ENCODE peak calls at places on chromosomes 2 and 18, in eight cellular contexts. X is lower lobe of right lung, I is mucosa of descending colon, V is brain microvascular endothelial cell, A is fibroblast of pulmonary artery, W is cardiac fibroblast, M is right lobe of liver, O is heart left ventricle. H is an unnamed sample.

GRCh38 chr2:162712598-162712997 is 126.0 kb downstream of the KCNH7 start:
- DNase-seq in X (no peak), I (no peak), V (no peak), A (no peak), W (no peak), M (no peak), O (no peak), H (no peak)

GRCh38 chr2:10223471-10223870 is 79.2 kb upstream of the HPCAL1 start:
- DNase-seq in X (peak), I (peak), V (no peak), A (no peak), W (no peak), M (no peak), O (no peak), H (no peak)

GRCh38 chr18:69469444-69469919 is 68.8 kb downstream of the DOK6 start:
- DNase-seq in X (no peak), I (no peak), V (no peak), A (no peak), W (no peak), M (no peak), O (no peak), H (peak)

GRCh38 chr2:25664531-25665307 is 8.7 kb downstream of the DTNB start:
- DNase-seq in X (peak), I (no peak), V (peak), A (peak), W (peak), M (peak), O (peak), H (peak)

GRCh38 chr2:41267929-41268659 is 779.7 kb upstream of the PKDCC start:
- DNase-seq in X (no peak), I (no peak), V (no peak), A (no peak), W (no peak), M (no peak), O (no peak), H (no peak)

GRCh38 chr2:151302879-151303278 is 13.4 kb upstream of the NMI start:
- DNase-seq in X (no peak), I (no peak), V (peak), A (peak), W (peak), M (no peak), O (no peak), H (no peak)

GRCh38 chr2:29213871-29214341 is 98.7 kb downstream of the CLIP4 start:
- DNase-seq in X (no peak), I (no peak), V (no peak), A (no peak), W (no peak), M (no peak), O (no peak), H (no peak)

GRCh38 chr2:200578778-200579177 is 7.0 kb upstream of the AOX1 start:
- DNase-seq in X (no peak), I (no peak), V (peak), A (peak), W (peak), M (no peak), O (no peak), H (no peak)

GRCh38 chr2:29527947-29528346 is 393.4 kb downstream of the ALK start:
- DNase-seq in X (no peak), I (no peak), V (peak), A (peak), W (peak), M (no peak), O (no peak), H (no peak)

GRCh38 chr2:235951980-235952379 is 216.2 kb downstream of the GBX2 start:
- DNase-seq in X (no peak), I (no peak), V (peak), A (no peak), W (no peak), M (no peak), O (no peak), H (no peak)

GRCh38 chr2:215476424-215476823 is 40.6 kb upstream of the FN1 start:
- DNase-seq in X (no peak), I (no peak), V (no peak), A (no peak), W (no peak), M (no peak), O (no peak), H (no peak)

GRCh38 chr18:13562494-13563029 is 163.8 kb downstream of the FAM210A start:
- DNase-seq in X (peak), I (no peak), V (no peak), A (no peak), W (no peak), M (no peak), O (no peak), H (no peak)

GRCh38 chr18:33577688-33578370 is at the start of gene ASXL3:
- DNase-seq in X (peak), I (peak), V (no peak), A (peak), W (peak), M (peak), O (peak), H (no peak)

GRCh38 chr2:232444409-232445148 is 11.4 kb upstream of the ALPI start:
- DNase-seq in X (peak), I (no peak), V (peak), A (peak), W (peak), M (no peak), O (no peak), H (peak)

GRCh38 chr2:31349684-31350083 is 64.9 kb downstream of the XDH start:
- DNase-seq in X (no peak), I (no peak), V (no peak), A (no peak), W (no peak), M (no peak), O (no peak), H (no peak)

GRCh38 chr2:11203480-11203879 is 48.2 kb downstream of the SLC66A3 start:
- DNase-seq in X (no peak), I (no peak), V (no peak), A (peak), W (peak), M (no peak), O (no peak), H (no peak)

GRCh38 chr2:239819091-239819973 is 205.8 kb downstream of the NDUFA10 start:
- DNase-seq in X (no peak), I (no peak), V (no peak), A (no peak), W (no peak), M (no peak), O (no peak), H (no peak)

GRCh38 chr18:45167109-45167551 is 448.1 kb upstream of the SLC14A2 start:
- DNase-seq in X (no peak), I (no peak), V (peak), A (no peak), W (no peak), M (no peak), O (no peak), H (no peak)

GRCh38 chr2:60468390-60469085 is 84.9 kb downstream of the BCL11A start:
- DNase-seq in X (no peak), I (no peak), V (peak), A (peak), W (peak), M (no peak), O (no peak), H (no peak)

GRCh38 chr2:175957845-175958244 is 44.2 kb downstream of the LNPK start:
- DNase-seq in X (no peak), I (no peak), V (no peak), A (no peak), W (no peak), M (no peak), O (no peak), H (peak)

GRCh38 chr2:29700560-29700959 is 220.8 kb downstream of the ALK start:
- DNase-seq in X (no peak), I (no peak), V (peak), A (no peak), W (no peak), M (no peak), O (no peak), H (no peak)

GRCh38 chr18:49862656-49863385 is 49.5 kb upstream of the ACAA2 start:
- DNase-seq in X (no peak), I (no peak), V (no peak), A (no peak), W (no peak), M (no peak), O (no peak), H (no peak)

GRCh38 chr2:85785027-85785822 is 31.4 kb downstream of the ATOH8 start:
- DNase-seq in X (peak), I (no peak), V (no peak), A (peak), W (peak), M (no peak), O (no peak), H (no peak)

GRCh38 chr2:102000813-102001766 is 9.3 kb downstream of the IL1R2 start:
- DNase-seq in X (no peak), I (no peak), V (no peak), A (no peak), W (no peak), M (no peak), O (no peak), H (no peak)

GRCh38 chr2:105438104-105438929 is 39.5 kb upstream of the FHL2 start:
- DNase-seq in X (no peak), I (peak), V (no peak), A (peak), W (peak), M (no peak), O (peak), H (no peak)

GRCh38 chr2:106137944-106138903 is 55.9 kb downstream of the UXS1 start:
- DNase-seq in X (no peak), I (no peak), V (no peak), A (no peak), W (no peak), M (no peak), O (no peak), H (no peak)

GRCh38 chr2:6919912-6920905 is 3.0 kb downstream of the RNF144A start:
- DNase-seq in X (no peak), I (no peak), V (no peak), A (no peak), W (no peak), M (no peak), O (no peak), H (no peak)

GRCh38 chr2:219783551-219783950 is 156.1 kb downstream of the SLC4A3 start:
- DNase-seq in X (no peak), I (no peak), V (no peak), A (no peak), W (no peak), M (no peak), O (no peak), H (no peak)

GRCh38 chr2:182822733-182823132 is 43.7 kb downstream of the FRZB start:
- DNase-seq in X (no peak), I (no peak), V (no peak), A (no peak), W (no peak), M (no peak), O (no peak), H (no peak)

GRCh38 chr2:61340242-61340641 is 130.6 kb downstream of the USP34 start:
- DNase-seq in X (no peak), I (no peak), V (peak), A (peak), W (peak), M (no peak), O (no peak), H (no peak)

GRCh38 chr2:43220982-43221659 is 5.3 kb downstream of the ZFP36L2 start:
- DNase-seq in X (peak), I (peak), V (peak), A (peak), W (peak), M (no peak), O (peak), H (peak)

DNA sequence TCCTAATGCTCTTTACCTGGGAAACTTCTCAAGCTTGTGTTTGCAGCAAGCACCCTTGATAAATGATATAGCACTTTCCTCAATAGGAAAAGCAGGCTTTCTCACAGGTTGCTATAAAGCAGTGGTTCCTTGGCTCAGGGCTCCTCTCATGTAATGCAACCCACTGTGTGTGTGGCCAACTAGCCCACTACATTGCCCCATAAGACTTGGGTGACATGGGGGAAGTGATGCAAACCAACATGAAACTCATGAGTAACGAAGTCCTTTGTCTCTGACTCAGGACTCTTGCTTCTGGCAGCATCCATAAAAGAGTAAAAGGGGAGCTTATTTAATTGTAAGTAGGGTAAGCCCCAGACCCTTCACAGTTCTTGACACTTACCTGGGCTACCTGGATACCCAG is 106.9 kb downstream of the COL4A4 start:
- DNase-seq in X (no peak), I (no peak), V (no peak), A (no peak), W (no peak), M (no peak), O (no peak), H (no peak)
- H3K4me3 ChIP-seq in X (no peak), I (no peak), V (no peak), A (no peak), W (no peak), M (no peak), O (no peak), H (no peak)

GRCh38 chr2:46643493-46643892 is 164.1 kb downstream of the TMEM247 start:
- DNase-seq in X (no peak), I (no peak), V (no peak), A (no peak), W (no peak), M (no peak), O (no peak), H (no peak)
- TF ChIP-seq CTCF in X (no peak), I (no peak), V (peak), A (peak), W (no peak), M (no peak), O (no peak), H (no peak)

DNA sequence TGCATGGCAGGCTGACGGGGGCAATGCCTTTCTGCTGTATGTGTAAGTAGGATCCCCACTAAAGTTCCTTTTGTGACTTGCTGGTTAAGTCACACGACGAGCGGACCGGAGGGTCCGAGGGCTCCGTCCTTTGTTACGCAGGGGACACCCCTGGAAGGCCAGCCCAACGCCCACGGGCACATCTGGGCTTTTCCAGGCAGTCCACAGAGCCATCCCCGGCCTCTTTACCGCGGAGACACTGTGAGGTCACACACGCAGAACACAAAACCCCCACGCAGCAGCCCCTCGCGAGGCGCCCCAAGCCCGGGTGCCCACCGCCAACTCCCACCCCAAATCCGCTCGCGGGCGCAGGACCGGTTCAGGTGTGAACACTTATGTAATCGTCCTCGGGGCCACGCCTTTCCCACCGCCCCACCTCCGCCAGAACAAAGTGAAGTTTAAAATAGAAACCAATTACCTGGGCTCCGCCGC is 4.3 kb downstream of the ZNF516 start:
- DNase-seq in X (peak), I (peak), V (peak), A (peak), W (no peak), M (peak), O (peak), H (no peak)
- H3K4me3 ChIP-seq in X (peak), I (peak), V (peak), A (peak), W (peak), M (peak), O (peak), H (peak)

GRCh38 chr18:48825101-48825745 is 125.5 kb downstream of the SMAD7 start:
- DNase-seq in X (peak), I (no peak), V (no peak), A (peak), W (peak), M (no peak), O (peak), H (peak)
- TF ChIP-seq CTCF in X (no peak), I (no peak), V (no peak), A (no peak), W (no peak), M (no peak), O (no peak), H (no peak)

GRCh38 chr2:99240431-99240830 is 15.0 kb downstream of the LYG2 start:
- DNase-seq in X (no peak), I (no peak), V (no peak), A (no peak), W (no peak), M (no peak), O (no peak), H (no peak)

GRCh38 chr2:99242151-99242550 is 13.3 kb downstream of the LYG2 start:
- DNase-seq in X (no peak), I (no peak), V (no peak), A (no peak), W (no peak), M (no peak), O (no peak), H (no peak)

DNA sequence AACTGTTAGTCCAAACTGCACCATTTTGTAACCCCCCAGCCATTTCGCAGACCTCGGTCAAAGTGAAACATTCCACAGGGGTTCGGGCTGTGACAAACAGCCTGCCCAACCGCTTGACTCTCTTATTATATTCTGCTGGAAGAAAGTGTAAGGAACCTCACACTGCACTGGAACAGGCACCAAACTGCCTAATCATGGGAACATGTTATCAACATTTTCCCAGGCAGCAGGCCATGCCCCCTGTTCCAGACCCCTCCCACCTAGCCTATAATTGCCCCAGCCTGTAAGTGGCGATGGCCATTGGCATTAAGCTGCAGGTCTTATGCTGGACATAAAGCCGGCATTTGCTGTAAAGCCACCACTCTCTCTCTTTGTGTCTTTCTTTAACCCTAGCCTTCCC is 16.9 kb downstream of the LYG2 start:
- DNase-seq in X (no peak), I (no peak), V (no peak), A (no peak), W (no peak), M (no peak), O (peak), H (no peak)
- H3K4me3 ChIP-seq in X (no peak), I (no peak), V (no peak), A (no peak), W (no peak), M (no peak), O (no peak), H (no peak)

H was measured in H1.